ENCODE peak calls at places on chromosomes 6 and 20, in five cellular contexts. P is mesenchymal stem cell, D is PC-9, G is H9, X is OCI-LY7. T is an unnamed sample.

GRCh38 chr6:25389501-25389900 is 110.3 kb downstream of the CARMIL1 start:
- DNase-seq in P (no peak), D (no peak), G (no peak), X (no peak), T (peak; percentile 72)

GRCh38 chr20:41654292-41654691 is 36.1 kb upstream of the CHD6 start:
- DNase-seq in P (no peak), D (no peak), G (no peak), X (no peak), T (no peak)

GRCh38 chr20:62740286-62741141 is 31.9 kb downstream of the NTSR1 start:
- DNase-seq in P (peak; percentile 85), D (peak; percentile 82), G (no peak), X (no peak), T (peak; percentile 91)

GRCh38 chr6:147204060-147204785 is at the start of gene STXBP5:
- DNase-seq in P (peak; percentile 61), D (peak; percentile 24), G (peak; percentile 59), X (peak; percentile 68), T (peak; percentile 57)

GRCh38 chr6:85496856-85497255 is 47.0 kb downstream of the NT5E start:
- DNase-seq in P (no peak), D (no peak), G (no peak), X (no peak), T (no peak)

GRCh38 chr20:53828673-53829085 is 235.0 kb upstream of the ZNF217 start:
- DNase-seq in P (peak; percentile 91), D (peak; percentile 49), G (no peak), X (peak; percentile 50), T (peak; percentile 84)

GRCh38 chr20:48478370-48478769 is 349.4 kb downstream of the PREX1 start:
- DNase-seq in P (no peak), D (no peak), G (no peak), X (no peak), T (no peak)

GRCh38 chr6:129620234-129620610 is 89.8 kb downstream of the ARHGAP18 start:
- DNase-seq in P (no peak), D (no peak), G (no peak), X (no peak), T (no peak)

GRCh38 chr6:84220809-84221409 is 6.5 kb downstream of the CEP162 start:
- DNase-seq in P (peak; percentile 30), D (no peak), G (no peak), X (peak; percentile 38), T (peak; percentile 11)

GRCh38 chr6:26054937-26055669 is 32.1 kb upstream of the HFE start:
- DNase-seq in P (peak; percentile 98), D (peak; percentile 79), G (peak; percentile 89), X (peak; percentile 93), T (peak; percentile 92)

GRCh38 chr20:9515211-9515580 is 806 bp downstream of the LAMP5 start:
- DNase-seq in P (no peak), D (no peak), G (no peak), X (no peak), T (no peak)

GRCh38 chr20:9516658-9516987 is 2.2 kb downstream of the LAMP5 start:
- DNase-seq in P (no peak), D (no peak), G (no peak), X (no peak), T (no peak)

GRCh38 chr20:9514072-9514460 is 324 bp upstream of the LAMP5 start:
- DNase-seq in P (no peak), D (no peak), G (no peak), X (no peak), T (no peak)

GRCh38 chr20:9515761-9516657 is 1.6 kb downstream of the LAMP5 start:
- DNase-seq in P (no peak), D (no peak), G (peak; percentile 60), X (no peak), T (no peak)

GRCh38 chr20:9514461-9515210 is at the start of gene LAMP5:
- DNase-seq in P (peak; percentile 10), D (no peak), G (peak; percentile 86), X (no peak), T (no peak)
- H2AFZ ChIP-seq in P (no peak within 1 kb of the TSS), D (no peak within 1 kb of the TSS), G (no peak within 1 kb of the TSS), X (no peak within 1 kb of the TSS), T (no peak within 1 kb of the TSS)

GRCh38 chr6:134647861-134648260 is 302.0 kb downstream of the ALDH8A1 start:
- DNase-seq in P (no peak), D (no peak), G (no peak), X (no peak), T (no peak)

DNA sequence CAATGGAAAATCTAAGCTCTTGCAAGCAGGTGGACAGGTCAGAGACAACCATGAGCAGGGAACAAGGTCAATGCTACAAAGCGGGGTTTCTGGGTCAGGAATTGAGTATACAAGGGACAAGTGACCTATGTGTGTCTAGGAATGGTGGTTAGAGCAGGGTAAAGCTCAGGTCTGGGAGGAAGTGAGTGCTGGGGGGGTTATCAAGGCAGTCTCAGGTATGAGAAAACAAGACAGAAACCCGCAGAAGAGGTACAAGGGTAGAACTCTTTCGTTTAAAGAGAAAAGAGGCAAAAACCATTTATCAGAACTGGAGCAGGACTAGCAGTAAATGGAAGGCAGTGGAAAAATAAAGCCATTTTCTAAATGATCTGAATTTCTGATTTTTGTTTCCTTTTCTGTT is 298.4 kb downstream of the ALDH8A1 start:
- DNase-seq in P (no peak), D (no peak), G (no peak), X (no peak), T (no peak)
- H2AFZ ChIP-seq in P (no peak overlapping the region), D (no peak overlapping the region), G (no peak overlapping the region), X (no peak overlapping the region), T (no peak overlapping the region)

GRCh38 chr6:140487586-140487985 is 1113.1 kb upstream of the CITED2 start:
- DNase-seq in P (peak; percentile 8), D (no peak), G (no peak), X (no peak), T (no peak)
- H2AFZ ChIP-seq in P (no peak overlapping the region), D (no peak overlapping the region), G (no peak overlapping the region), X (no peak overlapping the region), T (no peak overlapping the region)

GRCh38 chr6:169503556-169503955 is 198.3 kb downstream of the WDR27 start:
- DNase-seq in P (no peak), D (no peak), G (no peak), X (no peak), T (no peak)
- H2AFZ ChIP-seq in P (no peak overlapping the region), D (no peak overlapping the region), G (no peak overlapping the region), X (no peak overlapping the region), T (no peak overlapping the region)

DNA sequence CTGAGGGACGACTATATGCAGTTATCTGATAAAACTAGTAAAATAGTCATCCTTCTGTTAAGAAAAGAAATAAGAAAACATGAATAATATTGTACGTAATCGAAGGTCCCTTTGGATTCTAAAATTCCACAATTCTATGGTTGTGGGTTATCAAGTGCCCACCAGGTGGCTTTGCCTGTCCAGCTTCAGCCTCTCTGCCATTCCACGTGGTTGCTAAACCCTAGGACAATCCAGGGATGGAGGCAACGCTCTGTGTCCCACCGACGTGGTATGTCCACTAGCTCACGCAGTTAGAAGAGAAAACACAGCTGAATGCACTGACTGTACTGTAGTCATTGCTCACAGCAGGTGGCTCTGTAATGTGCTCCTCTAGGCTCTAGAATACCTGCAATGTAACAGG is 349.3 kb downstream of the FARS2 start:
- DNase-seq in P (no peak), D (no peak), G (no peak), X (no peak), T (no peak)
- H2AFZ ChIP-seq in P (no peak overlapping the region), D (no peak overlapping the region), G (no peak overlapping the region), X (no peak overlapping the region), T (no peak overlapping the region)

DNA sequence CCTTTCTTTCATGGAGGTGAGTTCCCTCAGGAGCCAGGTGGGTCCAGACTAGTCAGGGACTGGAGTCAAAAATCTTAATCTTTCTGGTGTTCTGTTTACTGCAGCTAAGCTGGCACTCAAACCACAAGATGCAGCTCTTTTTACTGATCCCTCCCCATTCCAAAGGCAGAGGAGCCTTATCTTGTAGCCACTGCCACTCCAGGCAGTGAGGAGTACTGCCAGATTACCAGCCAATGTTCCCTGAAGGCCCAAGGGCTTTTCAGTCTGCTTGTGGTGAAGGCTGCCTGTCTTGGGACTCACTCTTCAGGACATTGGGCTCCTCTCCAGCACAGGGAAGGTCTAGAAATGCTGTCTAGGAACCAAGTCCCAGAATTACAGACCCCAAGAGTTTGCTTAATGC is 490.4 kb upstream of the ADGRB3 start:
- DNase-seq in P (no peak), D (no peak), G (no peak), X (no peak), T (no peak)
- H2AFZ ChIP-seq in P (no peak overlapping the region), D (no peak overlapping the region), G (no peak overlapping the region), X (no peak overlapping the region), T (no peak overlapping the region)

DNA sequence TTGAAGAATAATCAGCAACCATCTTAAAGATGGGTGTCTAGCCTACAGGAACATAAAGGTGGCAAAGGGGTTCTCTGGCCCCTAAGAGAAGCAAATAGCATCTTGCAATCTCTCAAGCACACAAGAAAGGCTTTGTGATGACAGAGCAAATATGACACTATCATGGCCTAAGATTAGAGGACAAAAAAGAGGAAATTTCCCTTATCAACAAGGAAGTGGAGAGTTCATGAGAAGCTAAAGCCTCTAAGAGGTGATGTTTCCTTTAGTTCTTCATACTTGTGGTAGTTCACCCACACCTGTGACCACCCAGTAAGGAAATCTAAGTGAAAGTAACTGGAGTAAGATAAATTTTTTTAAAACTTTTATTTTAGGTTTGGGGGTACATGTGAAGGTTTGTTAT is 88.4 kb downstream of the OLIG3 start:
- DNase-seq in P (no peak), D (no peak), G (no peak), X (peak; percentile 26), T (no peak)
- H2AFZ ChIP-seq in P (no peak overlapping the region), D (no peak overlapping the region), G (no peak overlapping the region), X (peak overlapping the region; percentile 85), T (no peak overlapping the region)

GRCh38 chr6:80021131-80021530 is 16.7 kb downstream of the TTK start:
- DNase-seq in P (no peak), D (no peak), G (no peak), X (no peak), T (no peak)

GRCh38 chr6:80020381-80021120 is 16.1 kb downstream of the TTK start:
- DNase-seq in P (no peak), D (no peak), G (no peak), X (no peak), T (no peak)

GRCh38 chr6:80021591-80021990 is 17.1 kb downstream of the TTK start:
- DNase-seq in P (peak; percentile 70), D (no peak), G (no peak), X (no peak), T (no peak)

GRCh38 chr6:80028591-80028990 is 24.1 kb downstream of the TTK start:
- DNase-seq in P (no peak), D (no peak), G (no peak), X (no peak), T (no peak)

DNA sequence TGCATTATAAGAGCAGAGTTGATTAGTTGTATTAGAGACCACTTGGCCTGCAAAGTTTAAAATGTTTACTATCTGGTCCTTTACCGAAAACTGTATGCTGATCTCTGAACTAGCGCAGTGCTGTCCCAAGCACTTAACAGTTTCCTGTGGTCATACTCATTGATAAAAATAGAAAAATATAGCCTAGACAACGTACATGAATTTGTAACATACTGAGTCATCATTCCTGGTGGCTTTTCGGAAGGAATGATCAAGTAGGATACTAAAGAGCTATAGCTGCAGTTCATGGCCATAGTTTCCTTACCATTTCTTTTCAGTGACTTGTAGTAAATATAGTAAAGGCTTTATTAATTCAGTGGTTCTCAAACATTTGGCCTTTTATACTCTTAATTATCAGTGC is 18.4 kb downstream of the TTK start:
- DNase-seq in P (peak; percentile 96), D (no peak), G (no peak), X (no peak), T (no peak)
- H2AFZ ChIP-seq in P (no peak overlapping the region), D (no peak overlapping the region), G (no peak overlapping the region), X (no peak overlapping the region), T (no peak overlapping the region)